ENCODE peak calls at places on chromosomes 5 and 9, in ten cellular contexts. E is gastrocnemius medialis, Z is GM06990, B is adrenal gland, L is transverse colon, M is AG04450, X is choroid plexus epithelial cell, C is fibroblast of the aortic adventitia, O is thyroid gland, K is brain microvascular endothelial cell. J is an unnamed sample.

GRCh38 chr5:83633285-83633684 is 87.4 kb downstream of the HAPLN1 start:
- DNase-seq in X (no peak), B (no peak), C (no peak), L (no peak), M (no peak), Z (no peak), K (no peak), O (no peak), E (no peak), J (no peak)

GRCh38 chr5:156103116-156103860 is 223.7 kb upstream of the SGCD start:
- DNase-seq in K (no peak), L (no peak), M (no peak), X (no peak), Z (no peak), C (no peak), O (no peak), B (no peak), E (no peak), J (no peak)

GRCh38 chr5:54834121-54834842 is 151.1 kb downstream of the ESM1 start:
- DNase-seq in B (no peak), K (no peak), O (no peak), M (no peak), C (peak; percentile 28), L (no peak), X (no peak), Z (no peak), E (no peak), J (no peak)

GRCh38 chr5:7397005-7397546 is 1.1 kb downstream of the ADCY2 start:
- DNase-seq in L (no peak), E (peak; percentile 54), M (no peak), X (no peak), B (no peak), Z (no peak), C (peak; percentile 32), K (no peak), O (no peak), J (no peak)

GRCh38 chr9:126618590-126619335 is 5.0 kb downstream of the LMX1B start:
- DNase-seq in E (no peak), Z (no peak), K (no peak), B (no peak), O (no peak), X (no peak), M (no peak), C (no peak), L (no peak), J (no peak)

GRCh38 chr5:95858023-95858461 is 35.5 kb upstream of the GLRX start:
- DNase-seq in X (peak; percentile 75), L (no peak), E (no peak), Z (no peak), B (peak; percentile 76), K (peak; percentile 66), O (peak; percentile 11), M (peak; percentile 77), C (peak; percentile 99), J (peak; percentile 67)

GRCh38 chr9:125241863-125242739 is 958 bp upstream of the HSPA5 start:
- DNase-seq in M (no peak), X (no peak), E (no peak), Z (no peak), B (peak; percentile 45), O (peak; percentile 53), K (no peak), L (peak; percentile 40), C (peak; percentile 23), J (no peak)

GRCh38 chr5:9498541-9499497 is 47.1 kb downstream of the SEMA5A start:
- DNase-seq in M (no peak), L (no peak), Z (no peak), K (peak; percentile 31), C (peak; percentile 20), E (no peak), O (no peak), X (peak; percentile 67), B (no peak), J (no peak)

GRCh38 chr9:127915801-127916664 is 808 bp downstream of the ST6GALNAC4 start:
- DNase-seq in K (no peak), B (no peak), L (peak; percentile 64), O (no peak), M (no peak), E (no peak), C (no peak), X (no peak), Z (peak; percentile 78), J (no peak)

GRCh38 chr9:127916665-127917581 is at the start of gene ST6GALNAC4:
- DNase-seq in C (peak; percentile 88), K (peak; percentile 88), E (peak; percentile 89), M (peak; percentile 70), Z (peak; percentile 92), B (peak; percentile 95), X (peak; percentile 93), O (peak; percentile 94), L (peak; percentile 96), J (no peak)

GRCh38 chr9:127913682-127914081 is 3.2 kb downstream of the ST6GALNAC4 start:
- DNase-seq in M (no peak), B (no peak), Z (no peak), O (no peak), K (no peak), E (no peak), C (no peak), L (peak; percentile 55), X (no peak), J (no peak)

GRCh38 chr9:127917603-127918002 is 762 bp upstream of the ST6GALNAC4 start:
- DNase-seq in B (no peak), L (peak; percentile 40), O (no peak), E (no peak), C (no peak), Z (peak; percentile 64), X (no peak), M (no peak), K (no peak), J (no peak)

DNA sequence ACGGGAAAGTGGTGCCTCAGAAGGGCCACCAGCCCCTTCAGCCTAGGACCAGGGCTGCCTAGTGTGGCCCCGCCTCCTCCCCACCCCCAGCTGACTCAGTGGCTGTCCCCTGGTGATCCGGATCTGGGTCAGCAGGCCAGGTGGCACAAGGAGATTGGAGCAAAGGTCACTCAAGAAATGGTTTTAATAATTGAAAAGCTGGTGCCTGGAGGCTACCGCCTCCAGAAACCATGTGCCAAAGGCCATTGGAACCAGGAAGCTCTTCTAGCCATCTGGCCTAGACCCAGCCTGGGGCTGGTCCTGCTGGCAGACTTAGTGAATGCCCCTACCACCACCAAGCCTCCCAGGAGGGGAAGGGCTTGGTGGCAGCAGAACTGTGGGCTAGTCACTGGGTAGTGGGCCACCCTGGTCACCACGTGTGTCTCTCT is 1.5 kb downstream of the ST6GALNAC4 start:
- DNase-seq in X (no peak), K (no peak), O (no peak), M (no peak), E (no peak), C (no peak), B (peak; percentile 48), L (peak; percentile 68), Z (no peak), J (no peak)
- H3K4me3 ChIP-seq in X (no peak overlapping the region), K (no peak overlapping the region), O (no peak overlapping the region), M (no peak overlapping the region), E (no peak overlapping the region), C (peak overlapping the region; percentile 45), B (no peak overlapping the region), L (peak overlapping the region; percentile 54), Z (peak overlapping the region; percentile 98), J (no peak overlapping the region)

GRCh38 chr5:175840050-175840841 is 31.1 kb upstream of the CPLX2 start:
- DNase-seq in L (no peak), E (no peak), C (peak; percentile 27), K (peak; percentile 9), Z (no peak), B (no peak), O (no peak), X (peak; percentile 61), M (no peak), J (no peak)
- TF ChIP-seq CTCF in L (peak; percentile 48), E (no peak), C (peak; percentile 53), K (peak; percentile 66), Z (peak; percentile 63), B (peak; percentile 18), O (no peak), X (peak; percentile 77), M (peak; percentile 55), J (peak; percentile 52)

DNA sequence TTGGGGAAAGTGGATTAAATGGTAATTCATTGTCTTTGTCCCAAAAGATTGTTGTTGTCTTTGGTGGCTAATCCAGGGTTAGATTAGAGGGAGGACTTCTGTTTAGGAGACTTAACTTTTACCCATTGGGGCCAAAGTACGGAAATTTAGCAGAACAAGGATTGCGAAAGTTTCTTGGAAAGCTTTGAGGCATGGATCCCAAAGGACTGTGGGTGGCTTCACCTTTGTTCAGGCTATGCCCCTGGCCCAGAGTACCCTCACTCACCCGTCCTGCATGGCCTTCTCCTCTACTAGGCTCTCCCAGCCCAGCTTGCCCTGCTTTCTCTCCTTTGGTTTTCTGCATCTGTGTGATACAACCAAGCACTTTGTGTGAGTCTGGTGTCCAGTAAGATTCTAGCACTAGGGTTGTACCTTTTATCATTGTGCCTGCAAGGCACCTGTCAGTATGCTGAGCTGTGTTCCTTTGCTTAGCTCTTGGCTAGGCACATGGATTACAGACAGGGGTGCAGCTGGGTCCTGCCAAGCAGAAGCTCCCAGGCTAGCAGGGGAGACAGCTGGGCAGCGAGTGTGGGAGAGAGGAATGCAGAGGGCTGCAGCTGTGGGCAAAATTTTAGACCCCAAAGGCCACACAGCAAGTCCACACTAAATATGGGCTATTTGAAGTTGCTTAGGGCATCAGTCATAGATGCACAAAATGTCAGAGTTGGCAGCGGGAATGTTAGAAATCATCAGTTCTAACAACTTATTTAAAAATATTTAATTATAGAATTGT is 3.2 kb downstream of the PPARGC1B start:
- DNase-seq in K (no peak), E (no peak), L (no peak), B (no peak), Z (no peak), X (no peak), M (no peak), C (no peak), O (no peak), J (no peak)
- H3K4me3 ChIP-seq in K (no peak overlapping the region), E (peak overlapping the region; percentile 86), L (peak overlapping the region; percentile 98), B (no peak overlapping the region), Z (peak overlapping the region; percentile 93), X (peak overlapping the region; percentile 83), M (no peak overlapping the region), C (no peak overlapping the region), O (no peak overlapping the region), J (peak overlapping the region; percentile 90)

GRCh38 chr5:157648275-157648990 is 3.8 kb downstream of the SOX30 start:
- DNase-seq in E (no peak), M (no peak), L (no peak), K (no peak), X (no peak), O (no peak), Z (no peak), B (no peak), C (no peak), J (no peak)

GRCh38 chr5:157649091-157649490 is 3.1 kb downstream of the SOX30 start:
- DNase-seq in C (no peak), L (no peak), K (no peak), B (no peak), M (no peak), O (no peak), X (no peak), Z (no peak), E (no peak), J (no peak)

GRCh38 chr5:157651011-157651611 is 1.1 kb downstream of the SOX30 start:
- DNase-seq in K (no peak), O (no peak), C (no peak), Z (no peak), M (no peak), E (no peak), B (no peak), X (no peak), L (no peak), J (no peak)

GRCh38 chr5:157652377-157652692 is at the start of gene SOX30:
- DNase-seq in C (no peak), Z (no peak), M (no peak), L (no peak), O (no peak), B (no peak), X (no peak), K (no peak), E (no peak), J (no peak)

DNA sequence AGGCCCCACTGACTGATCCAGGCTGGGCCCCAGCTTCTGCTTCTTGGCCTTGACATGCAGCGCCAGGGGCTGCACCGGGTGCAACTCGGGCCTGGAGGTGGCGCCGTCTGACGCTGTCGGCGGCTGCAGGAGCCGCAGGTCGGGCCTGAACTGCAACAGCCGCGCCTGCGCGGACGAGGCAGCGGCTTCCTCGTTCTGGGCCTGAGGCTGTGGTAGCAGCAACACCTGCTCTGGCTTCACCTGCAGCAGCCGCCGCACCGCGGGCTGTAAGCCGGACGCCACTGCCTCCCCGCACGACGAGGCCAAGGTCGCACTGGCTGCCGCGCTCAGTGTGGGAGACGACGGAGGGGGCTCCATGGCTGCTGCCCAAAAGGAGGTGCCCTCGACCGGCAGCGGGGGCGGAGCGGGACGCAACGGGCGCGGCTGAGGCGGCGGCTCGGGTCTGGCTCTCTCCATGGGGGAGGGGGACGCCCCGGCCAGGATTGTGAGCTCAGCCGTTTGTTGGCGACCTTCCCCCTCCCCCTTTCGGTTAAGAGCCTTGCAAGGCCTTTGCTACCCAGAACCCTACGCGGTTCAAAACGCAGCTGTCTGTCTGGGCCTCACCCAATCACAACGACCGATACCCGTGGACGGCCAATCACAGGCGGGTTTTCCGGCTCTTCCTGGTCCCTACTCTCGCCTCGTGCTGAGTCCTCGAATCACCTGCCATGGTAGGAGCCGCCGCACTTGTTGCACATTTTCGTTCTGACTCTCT is 438 bp downstream of the SOX30 start:
- DNase-seq in L (peak; percentile 86), X (peak; percentile 72), C (no peak), B (peak; percentile 46), K (peak; percentile 8), Z (peak; percentile 85), M (no peak), E (peak; percentile 11), O (peak; percentile 72), J (no peak)
- TF ChIP-seq CTCF in L (peak; percentile 46), X (peak; percentile 51), C (no peak), B (peak; percentile 8), K (peak; percentile 56), Z (peak; percentile 58), M (peak; percentile 18), E (no peak), O (no peak), J (peak; percentile 10)

J was measured in epithelial cell of proximal tubule.